ENCODE peak calls at places on chromosomes 11 and 22, in four cellular contexts. O is heart left ventricle, N is Caco-2, Z is GM12865. L is an unnamed sample.

GRCh38 chr22:41752011-41752975 is 48.2 kb upstream of the CCDC134 start:
- DNase-seq in O (no peak), Z (peak; percentile 85), N (peak; percentile 11), L (no peak)

GRCh38 chr22:39513791-39514190 is 6.6 kb upstream of the ATF4 start:
- DNase-seq in Z (no peak), O (no peak), N (no peak), L (no peak)

GRCh38 chr11:124434699-124435098 is 10.0 kb upstream of the OR8B4 start:
- DNase-seq in Z (no peak), O (no peak), N (no peak), L (no peak)

GRCh38 chr11:85725510-85726258 is 39.7 kb upstream of the CCDC89 start:
- DNase-seq in Z (no peak), O (no peak), N (no peak), L (no peak)

GRCh38 chr11:32830413-32830738 is 649 bp downstream of the PRRG4 start:
- DNase-seq in O (no peak), N (peak; percentile 71), Z (no peak), L (no peak)

GRCh38 chr11:78259777-78260470 is 71.2 kb downstream of the USP35 start:
- DNase-seq in N (no peak), O (no peak), Z (no peak), L (no peak)

GRCh38 chr11:2194877-2195755 is 23.5 kb upstream of the TH start:
- DNase-seq in N (no peak), Z (peak; percentile 26), O (peak; percentile 51), L (peak; percentile 16)

GRCh38 chr11:123797065-123797940 is 8.8 kb downstream of the OR6M1 start:
- DNase-seq in Z (no peak), O (no peak), N (no peak), L (no peak)

GRCh38 chr11:104547996-104548661 is 350.1 kb downstream of the CASP12 start:
- DNase-seq in Z (peak; percentile 5), N (no peak), O (no peak), L (no peak)

GRCh38 chr11:88292156-88292844 is 45.2 kb downstream of the CTSC start:
- DNase-seq in N (no peak), Z (no peak), O (no peak), L (peak; percentile 32)

GRCh38 chr11:116913000-116913399 is 75.6 kb upstream of the APOA1 start:
- DNase-seq in O (no peak), Z (no peak), N (no peak), L (no peak)

GRCh38 chr11:11793073-11793472 is 48.7 kb upstream of the USP47 start:
- DNase-seq in N (no peak), O (no peak), Z (no peak), L (no peak)

GRCh38 chr22:27772370-27773235 is 29.0 kb downstream of the MN1 start:
- DNase-seq in Z (no peak), N (no peak), O (no peak), L (no peak)

GRCh38 chr11:71307811-71308645 is 55.7 kb upstream of the SHANK2 start:
- DNase-seq in Z (no peak), O (no peak), N (peak; percentile 29), L (no peak)

GRCh38 chr11:17471501-17471900 is 5.1 kb downstream of the ABCC8 start:
- DNase-seq in Z (peak; percentile 16), O (no peak), N (no peak), L (peak; percentile 8)

GRCh38 chr11:42407379-42407778 is 904.4 kb upstream of the API5 start:
- DNase-seq in Z (peak; percentile 13), O (no peak), N (no peak), L (peak; percentile 71)

GRCh38 chr11:65558785-65559509 is 788 bp upstream of the LTBP3 start:
- DNase-seq in Z (no peak), O (peak; percentile 82), N (no peak), L (no peak)

GRCh38 chr11:97729546-97730272 is 1291.0 kb upstream of the CNTN5 start:
- DNase-seq in N (no peak), Z (no peak), O (no peak), L (no peak)

GRCh38 chr11:29527391-29527936 is 489.4 kb downstream of the KCNA4 start:
- DNase-seq in O (no peak), N (no peak), Z (peak; percentile 35), L (peak; percentile 41)

GRCh38 chr11:130340671-130341319 is 26.1 kb upstream of the ZBTB44 start:
- DNase-seq in Z (peak; percentile 36), N (no peak), O (no peak), L (peak; percentile 70)

GRCh38 chr11:128302425-128303186 is 284.8 kb downstream of the ETS1 start:
- DNase-seq in O (no peak), Z (peak; percentile 88), N (no peak), L (peak; percentile 100)

GRCh38 chr11:130159657-130160459 is at the start of gene ST14:
- DNase-seq in N (peak; percentile 88), Z (no peak), O (peak; percentile 22), L (no peak)

GRCh38 chr22:48068323-48068722 is 1305.9 kb downstream of the TBC1D22A start:
- DNase-seq in N (no peak), Z (no peak), O (no peak), L (no peak)

GRCh38 chr11:37394236-37394870 is 796.3 kb upstream of the RAG2 start:
- DNase-seq in Z (no peak), N (no peak), O (no peak), L (peak; percentile 4)

DNA sequence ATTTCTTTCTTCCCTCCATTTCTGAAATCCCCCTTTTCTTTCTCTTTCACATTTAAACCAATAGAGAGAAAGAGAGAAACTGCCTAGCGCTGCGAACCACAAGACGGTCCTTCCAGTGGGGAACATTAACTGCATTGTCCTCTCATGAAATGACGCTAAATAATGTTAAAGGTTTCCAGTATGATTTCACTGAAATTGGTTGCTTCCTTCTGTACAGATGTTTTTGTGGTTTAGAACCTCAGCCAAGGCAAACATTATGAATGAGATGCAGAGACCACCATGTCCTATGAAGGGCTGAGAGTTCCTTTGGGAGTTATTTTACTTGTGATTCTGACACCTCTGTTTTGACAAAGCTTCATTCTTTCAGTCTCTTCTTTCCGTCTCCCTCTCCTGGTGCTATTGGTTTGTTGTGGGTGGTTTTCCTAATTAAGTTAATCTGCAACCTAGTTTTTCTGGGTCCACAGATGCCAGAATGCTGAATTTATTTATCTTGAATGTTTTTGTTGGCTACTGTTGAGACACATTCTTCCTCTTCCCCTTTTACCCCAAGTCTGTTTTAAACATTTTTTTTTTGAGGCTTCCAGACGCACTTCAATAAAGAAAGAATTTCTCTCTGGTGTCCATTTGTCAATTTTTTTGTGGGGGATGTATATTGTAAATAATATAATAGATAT is 52.0 kb downstream of the ZBTB16 start:
- DNase-seq in N (peak; percentile 1), O (no peak), Z (no peak), L (no peak)
- H3K4me3 ChIP-seq in N (no peak overlapping the region), O (peak overlapping the region; percentile 12), Z (no peak overlapping the region), L (no peak overlapping the region)

DNA sequence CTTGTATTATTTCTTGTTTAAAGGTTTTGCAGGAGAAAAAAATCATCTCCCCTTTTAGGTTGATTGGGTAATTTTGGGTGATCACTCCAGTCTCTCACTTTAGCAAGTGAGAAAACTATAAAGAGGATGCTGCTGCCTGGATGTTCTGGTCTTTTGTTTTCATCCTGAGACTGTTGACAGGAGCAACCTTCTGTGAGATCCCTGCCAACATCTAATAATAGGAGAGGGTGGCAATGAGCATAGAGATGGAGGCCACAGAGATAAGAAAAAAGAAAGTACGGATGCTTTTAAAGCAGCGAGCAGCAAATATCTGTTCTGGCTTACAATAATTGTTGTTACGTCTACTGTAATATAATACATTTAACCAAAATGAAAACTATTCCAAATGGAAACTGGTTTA is 293.6 kb upstream of the MTNR1B start:
- DNase-seq in O (no peak), N (no peak), Z (no peak), L (no peak)
- H3K4me3 ChIP-seq in O (no peak overlapping the region), N (no peak overlapping the region), Z (no peak overlapping the region), L (no peak overlapping the region)

GRCh38 chr11:119608201-119608600 is 120.8 kb downstream of the NECTIN1 start:
- DNase-seq in N (no peak), Z (no peak), O (no peak), L (no peak)
- H3K4me3 ChIP-seq in N (no peak overlapping the region), Z (no peak overlapping the region), O (no peak overlapping the region), L (no peak overlapping the region)

DNA sequence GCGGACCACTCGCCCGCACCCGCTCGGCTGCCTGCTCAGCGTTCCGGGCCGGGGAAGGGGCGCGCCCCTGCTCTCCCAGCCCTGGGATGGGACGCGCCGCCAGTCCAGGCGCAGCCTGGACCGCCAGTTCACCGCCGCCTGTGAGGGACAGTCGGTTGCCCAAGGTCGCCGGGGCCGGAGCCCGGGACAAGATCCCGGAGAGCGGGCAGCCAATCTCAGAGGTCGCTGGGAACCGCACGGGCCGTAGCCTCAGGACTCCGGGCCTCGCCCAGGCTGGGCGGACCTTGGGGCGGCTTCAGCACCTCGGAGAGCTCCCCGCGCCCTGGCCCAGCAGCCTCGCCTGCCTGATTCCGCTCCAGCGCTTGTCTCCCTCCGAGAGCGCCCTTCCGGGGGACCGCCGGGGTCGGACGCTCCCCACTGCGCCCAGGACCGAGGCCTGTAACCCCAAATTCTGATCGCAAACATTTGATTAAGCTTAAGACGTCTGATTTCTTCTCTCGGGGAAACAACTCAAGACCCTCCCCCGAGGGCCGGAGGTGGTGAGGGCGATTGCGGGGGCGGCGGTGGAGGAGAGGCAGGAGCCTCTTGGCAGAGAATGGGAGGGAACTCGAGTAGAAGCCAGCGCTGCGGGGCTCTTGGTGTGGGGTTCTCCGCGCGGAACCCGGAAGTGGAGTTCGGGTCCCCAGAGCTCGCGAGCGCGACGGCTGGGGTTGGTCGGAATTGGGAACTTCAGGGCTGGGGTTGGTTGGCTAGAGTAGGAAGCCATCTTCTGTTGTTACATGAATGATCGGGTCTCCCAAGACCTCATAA is 1.1 kb upstream of the CHRM4 start:
- DNase-seq in N (peak; percentile 89), Z (peak; percentile 84), O (peak; percentile 88), L (no peak)
- H3K4me3 ChIP-seq in N (peak overlapping the region; percentile 55), Z (no peak overlapping the region), O (peak overlapping the region; percentile 38), L (no peak overlapping the region)

GRCh38 chr11:62856333-62856910 is 17.0 kb upstream of the WDR74 start:
- DNase-seq in Z (peak; percentile 47), N (no peak), O (no peak), L (no peak)

GRCh38 chr11:62855571-62856332 is 16.4 kb upstream of the WDR74 start:
- DNase-seq in Z (peak; percentile 100), N (peak; percentile 98), O (peak; percentile 96), L (peak; percentile 98)

GRCh38 chr11:62853279-62853965 is 14.0 kb upstream of the WDR74 start:
- DNase-seq in Z (no peak), O (no peak), N (no peak), L (no peak)

GRCh38 chr11:62854013-62854824 is 14.8 kb upstream of the WDR74 start:
- DNase-seq in Z (no peak), O (no peak), N (no peak), L (no peak)

GRCh38 chr11:62854825-62855570 is 15.6 kb upstream of the WDR74 start:
- DNase-seq in O (no peak), Z (peak; percentile 47), N (no peak), L (no peak)
- H3K4me3 ChIP-seq in O (peak overlapping the region; percentile 61), Z (peak overlapping the region; percentile 98), N (peak overlapping the region; percentile 81), L (peak overlapping the region; percentile 96)

L was measured in Jurkat, Clone E6-1.